ENCODE peak calls at places on chromosome 21, in six cellular contexts. One of them, this sample, is unnamed.

GRCh38 chr21:37365657-37366487 is 701 bp upstream of the DYRK1A start:
- DNase-seq in heart left ventricle: peak
- DNase-seq in Peyer's patch: peak
- DNase-seq in prostate gland: peak
- DNase-seq in spleen: peak
- DNase-seq in transverse colon: peak
- DNase-seq in this sample: peak

GRCh38 chr21:44253832-44254700 is 7.6 kb downstream of the DNMT3L start:
- DNase-seq in prostate gland: no peak
- DNase-seq in spleen: peak
- DNase-seq in transverse colon: no peak
- DNase-seq in Peyer's patch: no peak
- DNase-seq in heart left ventricle: peak
- DNase-seq in this sample: no peak

GRCh38 chr21:17602874-17603273 is 9.8 kb downstream of the BTG3 start:
- DNase-seq in transverse colon: no peak
- DNase-seq in heart left ventricle: no peak
- DNase-seq in prostate gland: no peak
- DNase-seq in Peyer's patch: no peak
- DNase-seq in spleen: no peak
- DNase-seq in this sample: no peak

GRCh38 chr21:16517380-16517779 is 787.6 kb downstream of the USP25 start:
- DNase-seq in prostate gland: no peak
- DNase-seq in heart left ventricle: no peak
- DNase-seq in Peyer's patch: no peak
- DNase-seq in transverse colon: no peak
- DNase-seq in spleen: no peak
- DNase-seq in this sample: no peak

GRCh38 chr21:18424250-18424649 is 20.7 kb upstream of the TMPRSS15 start:
- DNase-seq in spleen: no peak
- DNase-seq in heart left ventricle: no peak
- DNase-seq in transverse colon: no peak
- DNase-seq in prostate gland: no peak
- DNase-seq in Peyer's patch: no peak
- DNase-seq in this sample: no peak

GRCh38 chr21:17903029-17903806 is 84.1 kb upstream of the C21orf91 start:
- DNase-seq in spleen: no peak
- DNase-seq in heart left ventricle: no peak
- DNase-seq in Peyer's patch: no peak
- DNase-seq in transverse colon: no peak
- DNase-seq in prostate gland: no peak
- DNase-seq in this sample: no peak

GRCh38 chr21:46459356-46460112 is 843 bp downstream of the DIP2A start:
- DNase-seq in heart left ventricle: peak
- DNase-seq in prostate gland: peak
- DNase-seq in Peyer's patch: peak
- DNase-seq in spleen: peak
- DNase-seq in transverse colon: peak
- DNase-seq in this sample: peak

GRCh38 chr21:25062061-25062460 is 545.2 kb downstream of the MRPL39 start:
- DNase-seq in heart left ventricle: no peak
- DNase-seq in spleen: no peak
- DNase-seq in transverse colon: no peak
- DNase-seq in Peyer's patch: no peak
- DNase-seq in prostate gland: no peak
- DNase-seq in this sample: no peak

GRCh38 chr21:44296103-44296519 is 3.7 kb upstream of the PFKL start:
- DNase-seq in Peyer's patch: no peak
- DNase-seq in spleen: no peak
- DNase-seq in prostate gland: no peak
- DNase-seq in heart left ventricle: no peak
- DNase-seq in transverse colon: no peak
- DNase-seq in this sample: no peak

GRCh38 chr21:46553993-46554392 is 50.9 kb downstream of the S100B start:
- DNase-seq in spleen: peak
- DNase-seq in Peyer's patch: no peak
- DNase-seq in transverse colon: no peak
- DNase-seq in prostate gland: no peak
- DNase-seq in heart left ventricle: no peak
- DNase-seq in this sample: no peak

GRCh38 chr21:20902998-20903397 is 95.2 kb upstream of the NCAM2 start:
- DNase-seq in transverse colon: no peak
- DNase-seq in heart left ventricle: no peak
- DNase-seq in Peyer's patch: no peak
- DNase-seq in spleen: no peak
- DNase-seq in prostate gland: no peak
- DNase-seq in this sample: no peak

GRCh38 chr21:46455575-46456385 is 2.9 kb upstream of the DIP2A start:
- DNase-seq in spleen: no peak
- DNase-seq in prostate gland: no peak
- DNase-seq in heart left ventricle: peak
- DNase-seq in transverse colon: peak
- DNase-seq in Peyer's patch: no peak
- DNase-seq in this sample: no peak

GRCh38 chr21:32008714-32009113 is 135.9 kb downstream of the HUNK start:
- DNase-seq in Peyer's patch: no peak
- DNase-seq in prostate gland: no peak
- DNase-seq in transverse colon: no peak
- DNase-seq in heart left ventricle: no peak
- DNase-seq in spleen: no peak
- DNase-seq in this sample: no peak

GRCh38 chr21:16419188-16419874 is 689.5 kb downstream of the USP25 start:
- DNase-seq in heart left ventricle: peak
- DNase-seq in transverse colon: peak
- DNase-seq in Peyer's patch: no peak
- DNase-seq in spleen: no peak
- DNase-seq in prostate gland: peak
- DNase-seq in this sample: peak

GRCh38 chr21:17114019-17114418 is 398.8 kb upstream of the CXADR start:
- DNase-seq in Peyer's patch: no peak
- DNase-seq in spleen: no peak
- DNase-seq in prostate gland: no peak
- DNase-seq in transverse colon: no peak
- DNase-seq in heart left ventricle: no peak
- DNase-seq in this sample: no peak

GRCh38 chr21:17467829-17468228 is 45.0 kb upstream of the CXADR start:
- DNase-seq in transverse colon: no peak
- DNase-seq in Peyer's patch: no peak
- DNase-seq in prostate gland: no peak
- DNase-seq in spleen: no peak
- DNase-seq in heart left ventricle: no peak
- DNase-seq in this sample: no peak

GRCh38 chr21:31479714-31480113 is 135.7 kb upstream of the TIAM1 start:
- DNase-seq in prostate gland: no peak
- DNase-seq in heart left ventricle: no peak
- DNase-seq in spleen: no peak
- DNase-seq in transverse colon: no peak
- DNase-seq in Peyer's patch: no peak
- DNase-seq in this sample: no peak

GRCh38 chr21:15224346-15225086 is 159.7 kb upstream of the NRIP1 start:
- DNase-seq in prostate gland: no peak
- DNase-seq in spleen: no peak
- DNase-seq in transverse colon: no peak
- DNase-seq in Peyer's patch: no peak
- DNase-seq in heart left ventricle: no peak
- DNase-seq in this sample: no peak

GRCh38 chr21:37550618-37551405 is 184.2 kb downstream of the DYRK1A start:
- DNase-seq in Peyer's patch: no peak
- DNase-seq in spleen: no peak
- DNase-seq in prostate gland: no peak
- DNase-seq in heart left ventricle: no peak
- DNase-seq in transverse colon: no peak
- DNase-seq in this sample: no peak

GRCh38 chr21:17931080-17931479 is 111.9 kb upstream of the C21orf91 start:
- DNase-seq in spleen: no peak
- DNase-seq in prostate gland: no peak
- DNase-seq in transverse colon: no peak
- DNase-seq in Peyer's patch: no peak
- DNase-seq in heart left ventricle: no peak
- DNase-seq in this sample: no peak

GRCh38 chr21:23686737-23687136 is 1920.5 kb downstream of the MRPL39 start:
- DNase-seq in Peyer's patch: no peak
- DNase-seq in spleen: no peak
- DNase-seq in transverse colon: no peak
- DNase-seq in prostate gland: no peak
- DNase-seq in heart left ventricle: no peak
- DNase-seq in this sample: no peak

DNA sequence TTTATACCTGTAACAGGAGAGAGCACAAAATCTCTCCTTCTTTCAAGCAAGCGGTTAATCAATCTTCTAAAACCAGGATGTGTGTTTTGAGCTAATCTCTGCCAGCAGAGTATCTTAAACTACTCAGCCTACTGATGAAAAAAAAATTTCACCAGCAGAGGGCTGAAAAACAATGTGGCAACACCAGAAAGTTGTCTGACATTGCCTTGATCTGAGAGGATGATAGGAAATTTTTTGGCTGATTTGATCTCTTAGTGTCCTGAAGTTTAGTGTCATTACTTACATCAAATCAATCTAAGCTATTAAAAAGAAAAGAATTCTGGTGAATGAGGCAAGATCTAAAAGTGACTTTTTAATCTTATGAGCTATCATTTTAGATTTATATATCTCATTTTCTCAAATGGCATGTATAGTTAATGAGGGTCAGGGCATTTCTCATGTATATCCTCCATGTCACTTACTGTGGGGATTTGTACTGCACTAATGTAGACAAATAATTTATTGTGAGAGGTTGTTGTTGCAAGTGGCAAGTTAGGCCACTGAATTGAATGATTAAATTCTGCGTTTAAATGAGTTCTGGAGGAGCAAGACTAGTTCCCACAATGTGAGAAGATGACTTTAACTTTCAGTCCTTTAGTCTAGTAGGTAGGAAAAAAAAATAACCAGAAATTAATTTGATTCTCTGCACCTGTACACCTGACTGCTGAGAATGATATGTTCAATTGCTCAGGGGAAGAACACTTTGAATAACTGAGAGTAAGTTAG is 10.8 kb downstream of the ADAMTS1 start:
- DNase-seq in spleen: no peak
- DNase-seq in Peyer's patch: no peak
- DNase-seq in prostate gland: no peak
- DNase-seq in heart left ventricle: no peak
- DNase-seq in transverse colon: no peak
- DNase-seq in this sample: no peak
- TF ChIP-seq POLR2A in spleen: no peak
- TF ChIP-seq POLR2A in Peyer's patch: no peak
- TF ChIP-seq POLR2A in prostate gland: no peak
- TF ChIP-seq POLR2A in heart left ventricle: no peak
- TF ChIP-seq POLR2A in transverse colon: no peak
- TF ChIP-seq POLR2A in this sample: no peak

DNA sequence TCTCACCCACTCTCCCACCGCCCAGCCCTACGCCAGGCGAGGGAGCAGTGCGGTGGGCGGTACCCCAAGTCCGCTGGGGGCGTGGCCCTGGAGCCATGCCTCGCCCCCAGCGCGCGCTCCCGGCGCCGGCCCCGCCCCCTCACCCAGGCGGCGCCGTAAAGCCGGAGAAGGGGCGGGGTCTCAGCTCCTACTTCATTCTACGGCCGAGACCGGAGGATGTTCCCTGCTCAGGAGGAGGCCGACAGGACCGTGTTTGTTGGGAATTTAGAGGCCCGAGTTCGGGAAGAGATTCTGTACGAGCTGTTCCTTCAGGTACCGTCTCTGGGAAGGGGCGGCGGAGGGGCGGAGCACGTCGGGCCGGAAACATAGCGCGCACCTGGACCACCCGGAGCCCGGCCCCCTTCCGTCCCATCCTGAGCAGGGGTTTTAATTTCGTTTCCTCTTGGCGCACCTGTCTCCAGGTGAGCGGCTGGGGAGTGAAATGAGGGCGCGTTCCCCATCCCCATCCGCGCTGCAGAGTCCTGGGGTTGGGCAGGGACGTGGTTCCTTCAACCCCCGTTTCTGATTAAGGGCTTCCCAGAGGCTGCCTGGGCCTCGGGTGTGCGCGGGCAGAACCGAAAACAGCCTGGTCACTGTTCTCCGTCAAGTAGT is at the start of gene RBM11:
- DNase-seq in transverse colon: peak
- DNase-seq in prostate gland: peak
- DNase-seq in spleen: peak
- DNase-seq in heart left ventricle: peak
- DNase-seq in Peyer's patch: peak
- DNase-seq in this sample: peak
- TF ChIP-seq POLR2A in transverse colon: no peak
- TF ChIP-seq POLR2A in prostate gland: no peak
- TF ChIP-seq POLR2A in spleen: no peak
- TF ChIP-seq POLR2A in heart left ventricle: no peak
- TF ChIP-seq POLR2A in Peyer's patch: no peak
- TF ChIP-seq POLR2A in this sample: peak

GRCh38 chr21:29301703-29302102 is 3.0 kb downstream of the BACH1 start:
- DNase-seq in Peyer's patch: no peak
- DNase-seq in heart left ventricle: no peak
- DNase-seq in spleen: no peak
- DNase-seq in prostate gland: no peak
- DNase-seq in transverse colon: no peak
- DNase-seq in this sample: no peak

GRCh38 chr21:29299046-29299905 is 554 bp downstream of the BACH1 start:
- DNase-seq in spleen: peak
- DNase-seq in prostate gland: peak
- DNase-seq in heart left ventricle: peak
- DNase-seq in transverse colon: peak
- DNase-seq in Peyer's patch: peak
- DNase-seq in this sample: peak

GRCh38 chr21:29298348-29299045 is at the start of gene BACH1:
- DNase-seq in heart left ventricle: peak
- DNase-seq in transverse colon: peak
- DNase-seq in prostate gland: peak
- DNase-seq in Peyer's patch: peak
- DNase-seq in spleen: peak
- DNase-seq in this sample: peak

GRCh38 chr21:29300547-29301138 is 1.9 kb downstream of the BACH1 start:
- DNase-seq in Peyer's patch: no peak
- DNase-seq in heart left ventricle: no peak
- DNase-seq in spleen: no peak
- DNase-seq in transverse colon: no peak
- DNase-seq in prostate gland: no peak
- DNase-seq in this sample: no peak

GRCh38 chr21:29299906-29300546 is 1.3 kb downstream of the BACH1 start:
- DNase-seq in prostate gland: peak
- DNase-seq in transverse colon: peak
- DNase-seq in Peyer's patch: peak
- DNase-seq in spleen: peak
- DNase-seq in heart left ventricle: peak
- DNase-seq in this sample: peak
- TF ChIP-seq POLR2A in prostate gland: no peak
- TF ChIP-seq POLR2A in transverse colon: peak
- TF ChIP-seq POLR2A in Peyer's patch: peak
- TF ChIP-seq POLR2A in spleen: no peak
- TF ChIP-seq POLR2A in heart left ventricle: no peak
- TF ChIP-seq POLR2A in this sample: no peak

DNA sequence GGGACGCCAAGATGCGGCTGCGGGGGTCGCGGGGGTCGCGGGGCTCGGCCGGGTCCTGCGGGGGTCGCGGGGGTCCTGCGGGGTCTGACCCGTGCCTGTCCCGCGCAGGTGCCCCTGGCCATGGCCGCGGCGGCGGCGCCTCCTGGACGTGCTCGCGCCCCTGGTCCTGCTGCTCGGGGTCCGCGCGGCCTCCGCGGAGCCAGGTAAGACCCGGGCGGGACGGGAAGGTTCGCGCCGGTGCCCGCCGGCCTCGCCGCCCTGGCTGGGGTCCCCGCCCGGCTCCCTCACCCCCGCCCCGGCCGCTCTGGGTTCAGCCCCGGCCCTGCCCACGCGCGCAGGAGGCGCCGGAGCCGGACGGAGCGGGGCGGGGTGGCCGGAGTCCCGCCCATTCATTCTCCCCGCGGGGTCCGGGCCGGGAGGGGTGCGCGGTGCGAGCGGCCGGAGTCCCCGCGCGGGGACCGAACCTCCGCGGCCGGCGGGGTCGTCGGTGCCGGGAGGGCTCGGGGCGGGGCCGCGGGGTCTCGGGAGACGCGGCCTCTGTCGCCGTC is 380 bp downstream of the COL18A1 start:
- DNase-seq in prostate gland: no peak
- DNase-seq in heart left ventricle: peak
- DNase-seq in Peyer's patch: no peak
- DNase-seq in spleen: peak
- DNase-seq in transverse colon: no peak
- DNase-seq in this sample: peak
- TF ChIP-seq POLR2A in prostate gland: peak
- TF ChIP-seq POLR2A in heart left ventricle: peak
- TF ChIP-seq POLR2A in Peyer's patch: no peak
- TF ChIP-seq POLR2A in spleen: no peak
- TF ChIP-seq POLR2A in transverse colon: no peak
- TF ChIP-seq POLR2A in this sample: no peak